ENCODE peak calls at places on chromosomes 2 and 18, in nine cellular contexts. B, H, S, T, X, V, Z, U and W are unnamed samples.

GRCh38 chr2:72204782-72205545 is 57.3 kb upstream of the CYP26B1 start:
- DNase-seq in V (peak; percentile 4), U (no peak), B (no peak), S (no peak), X (peak; percentile 85), T (no peak), Z (no peak), H (no peak), W (no peak)

GRCh38 chr2:232420463-232421188 is 14.0 kb downstream of the ALPG start:
- DNase-seq in B (no peak), H (no peak), Z (no peak), U (no peak), V (no peak), T (peak; percentile 58), S (peak; percentile 58), X (no peak), W (no peak)

GRCh38 chr2:26318950-26319349 is 27.0 kb upstream of the SELENOI start:
- DNase-seq in Z (no peak), H (no peak), V (no peak), X (no peak), U (no peak), S (no peak), T (no peak), B (no peak), W (no peak)

GRCh38 chr2:10900216-10901109 is 11.3 kb upstream of the KCNF1 start:
- DNase-seq in U (no peak), B (no peak), S (no peak), Z (no peak), T (no peak), X (no peak), V (no peak), H (no peak), W (no peak)

GRCh38 chr2:84285056-84285747 is 173.9 kb downstream of the SUCLG1 start:
- DNase-seq in S (no peak), X (no peak), B (no peak), U (no peak), V (no peak), Z (no peak), H (no peak), T (no peak), W (no peak)

GRCh38 chr2:233929352-233929843 is 12.2 kb downstream of the TRPM8 start:
- DNase-seq in H (no peak), T (no peak), B (no peak), S (no peak), Z (no peak), X (no peak), V (no peak), U (no peak), W (no peak)

GRCh38 chr2:237689569-237690131 is 62.3 kb downstream of the LRRFIP1 start:
- DNase-seq in H (peak; percentile 85), S (no peak), U (peak; percentile 59), B (no peak), X (no peak), V (no peak), Z (no peak), T (peak; percentile 80), W (no peak)

GRCh38 chr2:55159037-55159651 is 72.9 kb downstream of the CLHC1 start:
- DNase-seq in B (no peak), Z (no peak), V (no peak), U (peak; percentile 43), X (peak; percentile 40), H (no peak), S (peak; percentile 70), T (peak; percentile 60), W (no peak)

GRCh38 chr2:157160131-157160530 is 97.4 kb upstream of the GALNT5 start:
- DNase-seq in U (no peak), X (no peak), S (no peak), T (no peak), Z (no peak), B (no peak), H (no peak), V (no peak), W (no peak)

GRCh38 chr2:29304399-29304798 is 189.2 kb downstream of the CLIP4 start:
- DNase-seq in Z (no peak), S (no peak), T (no peak), V (no peak), U (no peak), X (no peak), H (no peak), B (no peak), W (no peak)

GRCh38 chr18:13397504-13398163 is 179.1 kb downstream of the LDLRAD4 start:
- DNase-seq in S (no peak), H (no peak), V (no peak), U (no peak), T (no peak), X (no peak), B (no peak), Z (no peak), W (no peak)

GRCh38 chr2:55109219-55109891 is 59.1 kb upstream of the RTN4 start:
- DNase-seq in X (peak; percentile 66), B (no peak), S (peak; percentile 57), T (no peak), U (no peak), H (no peak), Z (no peak), V (peak; percentile 62), W (peak; percentile 92)

GRCh38 chr2:72630767-72631166 is 195.1 kb downstream of the EXOC6B start:
- DNase-seq in B (no peak), S (no peak), U (no peak), X (peak; percentile 48), Z (no peak), T (no peak), V (no peak), H (no peak), W (peak; percentile 15)

GRCh38 chr2:144288428-144288827 is 231.5 kb downstream of the ZEB2 start:
- DNase-seq in Z (no peak), T (no peak), B (no peak), U (no peak), S (no peak), X (peak; percentile 13), V (no peak), H (no peak), W (no peak)

GRCh38 chr2:55842009-55842408 is 81.6 kb downstream of the EFEMP1 start:
- DNase-seq in S (no peak), T (no peak), Z (no peak), U (no peak), X (peak; percentile 52), V (no peak), H (no peak), B (no peak), W (peak; percentile 54)

GRCh38 chr2:195779491-195779890 is 122.5 kb downstream of the SLC39A10 start:
- DNase-seq in S (no peak), T (no peak), U (no peak), X (no peak), V (peak; percentile 46), B (no peak), Z (no peak), H (no peak), W (no peak)

DNA sequence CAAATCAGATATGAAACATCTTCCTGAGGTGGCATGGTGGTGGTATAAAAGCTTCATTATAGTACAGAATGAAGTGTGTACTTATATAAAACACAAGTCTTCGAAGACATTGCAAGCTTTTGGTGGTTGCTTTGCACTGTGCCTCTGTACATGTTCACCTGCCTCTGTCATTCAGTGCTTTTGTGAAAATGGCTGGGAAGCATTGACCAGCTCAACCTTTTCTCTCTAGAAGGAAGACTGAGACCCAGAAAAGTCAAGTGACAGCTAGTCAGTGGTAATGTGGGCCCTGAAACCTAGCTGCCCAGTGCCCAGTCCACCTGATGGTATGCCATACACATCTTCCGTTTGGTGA is 12.1 kb downstream of the ITGA6 start:
- DNase-seq in Z (no peak), T (no peak), H (no peak), V (no peak), S (no peak), B (no peak), U (no peak), X (no peak), W (no peak)
- H3K4me3 ChIP-seq in Z (no peak overlapping the region), T (no peak overlapping the region), H (no peak overlapping the region), V (no peak overlapping the region), S (no peak overlapping the region), B (no peak overlapping the region), U (no peak overlapping the region), X (no peak overlapping the region), W (no peak overlapping the region)

GRCh38 chr2:165455940-165456479 is 13.5 kb upstream of the CSRNP3 start:
- DNase-seq in U (no peak), H (no peak), X (no peak), B (no peak), Z (no peak), V (no peak), T (no peak), S (peak; percentile 13), W (no peak)

GRCh38 chr2:165452327-165452726 is 17.2 kb upstream of the CSRNP3 start:
- DNase-seq in U (no peak), V (no peak), X (no peak), B (no peak), S (no peak), H (no peak), T (no peak), Z (no peak), W (no peak)

GRCh38 chr2:165453672-165454071 is 15.8 kb upstream of the CSRNP3 start:
- DNase-seq in X (no peak), T (no peak), V (no peak), S (no peak), Z (no peak), B (no peak), H (no peak), U (no peak), W (no peak)

GRCh38 chr2:165454905-165455304 is 14.6 kb upstream of the CSRNP3 start:
- DNase-seq in V (no peak), B (no peak), T (no peak), H (no peak), U (no peak), S (no peak), Z (no peak), X (no peak), W (no peak)

GRCh38 chr2:165450141-165450540 is 19.4 kb upstream of the CSRNP3 start:
- DNase-seq in S (no peak), X (no peak), B (no peak), Z (no peak), U (no peak), V (no peak), H (no peak), T (no peak), W (no peak)
- TF ChIP-seq CTCF in S (no peak), X (no peak), B (no peak), Z (no peak), U (no peak), V (no peak), H (no peak), T (no peak), W (no peak)

GRCh38 chr18:37019157-37019571 is 190.2 kb downstream of the KIAA1328 start:
- DNase-seq in S (peak; percentile 7), Z (no peak), V (peak; percentile 5), U (no peak), T (no peak), X (no peak), H (no peak), B (no peak), W (peak; percentile 11)
- H3K4me3 ChIP-seq in S (no peak overlapping the region), Z (no peak overlapping the region), V (no peak overlapping the region), U (no peak overlapping the region), T (no peak overlapping the region), X (no peak overlapping the region), H (no peak overlapping the region), B (no peak overlapping the region), W (no peak overlapping the region)

DNA sequence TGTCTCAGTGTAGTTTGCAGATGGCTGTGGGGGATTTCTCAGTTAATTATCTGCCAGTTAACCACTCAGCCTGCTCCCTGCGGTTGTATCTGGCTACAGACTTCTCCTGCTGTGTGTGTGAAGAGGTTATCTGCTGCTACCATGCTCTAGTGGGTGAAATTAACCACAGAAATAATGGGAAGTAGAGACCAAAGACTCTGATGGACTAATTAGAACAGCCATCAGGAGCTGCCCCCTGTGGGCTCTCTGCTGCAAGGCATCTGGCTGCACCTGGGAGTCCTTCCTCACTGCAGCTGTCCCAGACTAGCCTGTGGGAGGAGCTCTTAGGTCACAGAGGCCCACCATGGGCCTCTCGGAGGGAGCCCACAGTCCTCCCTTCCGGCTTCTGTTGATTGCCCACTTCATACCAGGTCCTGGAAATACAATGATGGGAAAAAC is 66.6 kb downstream of the CTIF start:
- DNase-seq in H (no peak), T (no peak), Z (no peak), V (no peak), B (no peak), X (no peak), S (no peak), U (no peak), W (no peak)
- TF ChIP-seq CTCF in H (no peak), T (no peak), Z (peak; percentile 8), V (peak; percentile 73), B (no peak), X (no peak), S (no peak), U (peak; percentile 16), W (peak; percentile 12)